ENCODE peak calls at places on chromosomes 6 and 20, in four cellular contexts. One of them, this sample, is unnamed.
A peak's percentile ranks its signal among the peaks of the same experiment; 100 is the strongest.

GRCh38 chr20:7113577-7114466 is 346.3 kb downstream of the BMP2 start:
- DNase-seq in lung: no peak
- DNase-seq in GM23248: peak; percentile 40
- DNase-seq in CD4-positive, CD25-positive, alpha-beta regulatory T cell: no peak
- DNase-seq in this sample: peak; percentile 15

GRCh38 chr6:10112871-10113584 is 301.8 kb downstream of the TFAP2A start:
- DNase-seq in lung: no peak
- DNase-seq in CD4-positive, CD25-positive, alpha-beta regulatory T cell: no peak
- DNase-seq in GM23248: no peak
- DNase-seq in this sample: no peak

GRCh38 chr6:108589244-108589730 is 28.6 kb downstream of the FOXO3 start:
- DNase-seq in CD4-positive, CD25-positive, alpha-beta regulatory T cell: no peak
- DNase-seq in lung: peak; percentile 85
- DNase-seq in GM23248: peak; percentile 68
- DNase-seq in this sample: peak; percentile 60

GRCh38 chr20:20083796-20084195 is 31.5 kb downstream of the CFAP61 start:
- DNase-seq in GM23248: peak; percentile 55
- DNase-seq in CD4-positive, CD25-positive, alpha-beta regulatory T cell: no peak
- DNase-seq in lung: no peak
- DNase-seq in this sample: peak; percentile 32

GRCh38 chr6:5525209-5525608 is 263.9 kb downstream of the FARS2 start:
- DNase-seq in GM23248: peak; percentile 78
- DNase-seq in lung: peak; percentile 68
- DNase-seq in CD4-positive, CD25-positive, alpha-beta regulatory T cell: no peak
- DNase-seq in this sample: no peak

GRCh38 chr6:156160007-156160787 is 617.0 kb upstream of the ARID1B start:
- DNase-seq in lung: no peak
- DNase-seq in CD4-positive, CD25-positive, alpha-beta regulatory T cell: no peak
- DNase-seq in GM23248: no peak
- DNase-seq in this sample: no peak

GRCh38 chr6:18034798-18035202 is 47.4 kb upstream of the KIF13A start:
- DNase-seq in lung: no peak
- DNase-seq in GM23248: no peak
- DNase-seq in CD4-positive, CD25-positive, alpha-beta regulatory T cell: no peak
- DNase-seq in this sample: no peak

GRCh38 chr6:19789100-19789805 is 47.9 kb upstream of the ID4 start:
- DNase-seq in lung: no peak
- DNase-seq in CD4-positive, CD25-positive, alpha-beta regulatory T cell: no peak
- DNase-seq in GM23248: no peak
- DNase-seq in this sample: no peak

GRCh38 chr20:19256085-19256484 is 43.6 kb downstream of the SLC24A3 start:
- DNase-seq in lung: no peak
- DNase-seq in CD4-positive, CD25-positive, alpha-beta regulatory T cell: no peak
- DNase-seq in GM23248: peak; percentile 34
- DNase-seq in this sample: no peak

GRCh38 chr6:56513631-56514030 is 129.1 kb downstream of the DST start:
- DNase-seq in CD4-positive, CD25-positive, alpha-beta regulatory T cell: no peak
- DNase-seq in lung: no peak
- DNase-seq in GM23248: peak; percentile 59
- DNase-seq in this sample: no peak

GRCh38 chr6:157244175-157244574 is 79.1 kb downstream of the TMEM242 start:
- DNase-seq in lung: no peak
- DNase-seq in GM23248: peak; percentile 97
- DNase-seq in CD4-positive, CD25-positive, alpha-beta regulatory T cell: no peak
- DNase-seq in this sample: no peak

GRCh38 chr6:107665386-107665785 is 158.7 kb downstream of the SCML4 start:
- DNase-seq in GM23248: peak; percentile 69
- DNase-seq in lung: no peak
- DNase-seq in CD4-positive, CD25-positive, alpha-beta regulatory T cell: no peak
- DNase-seq in this sample: no peak

GRCh38 chr6:158698876-158699440 is 49.1 kb downstream of the SYTL3 start:
- DNase-seq in lung: no peak
- DNase-seq in GM23248: peak; percentile 16
- DNase-seq in CD4-positive, CD25-positive, alpha-beta regulatory T cell: no peak
- DNase-seq in this sample: no peak

GRCh38 chr6:23797041-23797440 is 329.0 kb upstream of the NRSN1 start:
- DNase-seq in CD4-positive, CD25-positive, alpha-beta regulatory T cell: no peak
- DNase-seq in GM23248: no peak
- DNase-seq in lung: no peak
- DNase-seq in this sample: no peak
- H3K4me1 ChIP-seq in CD4-positive, CD25-positive, alpha-beta regulatory T cell: no peaks in the 10 kb centered on the region
- H3K4me1 ChIP-seq in GM23248: no peaks in the 10 kb centered on the region
- H3K4me1 ChIP-seq in lung: no peaks in the 10 kb centered on the region
- H3K4me1 ChIP-seq in this sample: no peaks in the 10 kb centered on the region

GRCh38 chr6:2988076-2988425 is 11.6 kb upstream of the NQO2 start:
- DNase-seq in GM23248: no peak
- DNase-seq in CD4-positive, CD25-positive, alpha-beta regulatory T cell: no peak
- DNase-seq in lung: no peak
- DNase-seq in this sample: no peak
- H3K4me1 ChIP-seq in GM23248: peaks cover 24% of the 10 kb centered on the region
- H3K4me1 ChIP-seq in CD4-positive, CD25-positive, alpha-beta regulatory T cell: peaks cover 15% of the 10 kb centered on the region
- H3K4me1 ChIP-seq in lung: peaks cover 4% of the 10 kb centered on the region
- H3K4me1 ChIP-seq in this sample: peaks cover 20% of the 10 kb centered on the region

DNA sequence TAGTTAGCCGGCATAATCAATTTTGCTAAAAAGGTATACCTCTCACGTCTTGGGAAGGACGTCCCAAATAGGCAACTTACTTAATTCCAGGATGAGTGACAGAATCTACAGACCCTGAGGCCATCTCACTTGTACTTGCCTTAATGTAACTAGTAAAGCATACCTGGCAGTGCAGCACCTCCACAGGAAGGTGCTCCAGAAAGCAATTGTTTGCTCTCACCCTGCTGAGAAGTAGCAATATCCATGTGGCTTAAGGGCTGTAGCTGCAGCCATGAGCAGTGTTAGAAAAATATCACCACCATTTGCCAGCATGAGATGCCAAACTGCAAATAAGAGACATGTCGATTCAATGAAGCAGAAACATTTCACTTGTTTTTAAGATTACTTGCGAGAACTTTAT is 151.5 kb downstream of the PRL start:
- DNase-seq in GM23248: no peak
- DNase-seq in CD4-positive, CD25-positive, alpha-beta regulatory T cell: no peak
- DNase-seq in lung: no peak
- DNase-seq in this sample: no peak
- H3K4me1 ChIP-seq in GM23248: peaks cover 23% of the 10 kb centered on the region
- H3K4me1 ChIP-seq in CD4-positive, CD25-positive, alpha-beta regulatory T cell: no peaks in the 10 kb centered on the region
- H3K4me1 ChIP-seq in lung: peaks cover 30% of the 10 kb centered on the region
- H3K4me1 ChIP-seq in this sample: peaks cover 42% of the 10 kb centered on the region

DNA sequence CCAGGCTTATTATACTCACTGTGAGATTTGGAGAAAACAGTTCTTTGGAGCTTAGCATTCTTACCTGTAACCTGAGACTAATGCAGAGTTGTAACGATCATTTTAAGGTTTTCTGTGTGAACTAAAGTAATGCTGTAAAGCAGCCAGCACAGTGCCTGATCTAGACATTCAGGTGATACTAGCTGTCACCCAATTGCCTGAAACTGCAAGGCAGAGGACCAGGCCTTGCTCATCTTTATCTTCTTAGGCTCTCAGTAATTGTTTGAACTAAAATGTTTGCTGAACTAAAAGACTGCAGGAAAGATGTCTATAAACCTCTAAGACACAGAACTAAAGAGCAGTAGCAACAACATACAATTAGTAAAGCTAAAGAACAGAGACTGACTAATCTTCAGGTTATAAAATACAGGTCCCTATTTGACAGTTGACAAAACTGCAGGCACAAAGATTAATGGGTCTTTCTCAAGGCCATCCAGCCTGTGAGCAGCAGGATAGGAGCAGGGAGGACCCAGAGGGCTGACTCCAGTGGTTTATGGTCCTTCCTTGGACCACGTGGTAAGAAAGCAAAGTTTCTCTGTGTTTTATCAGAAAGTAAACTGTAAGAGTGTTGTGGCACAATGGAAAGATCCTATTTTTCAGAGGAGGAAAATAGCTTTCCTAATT is 31.4 kb downstream of the SMLR1 start:
- DNase-seq in GM23248: no peak
- DNase-seq in lung: no peak
- DNase-seq in CD4-positive, CD25-positive, alpha-beta regulatory T cell: no peak
- DNase-seq in this sample: no peak
- H3K4me1 ChIP-seq in GM23248: peaks cover 7% of the 10 kb centered on the region
- H3K4me1 ChIP-seq in lung: no peaks in the 10 kb centered on the region
- H3K4me1 ChIP-seq in CD4-positive, CD25-positive, alpha-beta regulatory T cell: no peaks in the 10 kb centered on the region
- H3K4me1 ChIP-seq in this sample: peaks cover 8% of the 10 kb centered on the region

DNA sequence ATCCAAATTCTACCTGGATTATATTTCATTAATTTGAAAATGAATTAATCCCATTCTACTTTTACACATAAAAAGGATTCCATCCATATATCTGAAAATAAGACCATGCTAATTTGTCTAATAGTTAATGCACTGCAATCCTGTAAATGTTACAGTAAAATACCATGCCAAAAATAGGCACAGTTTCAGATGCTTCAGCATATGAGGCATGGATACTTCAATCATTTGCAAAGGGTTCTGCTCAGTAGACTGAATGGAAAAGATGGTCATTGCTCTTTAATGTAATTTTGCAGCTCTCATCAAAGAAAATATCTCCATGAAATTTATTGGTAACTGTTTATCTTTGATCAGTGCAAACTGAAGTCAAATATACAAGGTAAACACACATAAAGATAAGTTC is 996.5 kb upstream of the CITED2 start:
- DNase-seq in CD4-positive, CD25-positive, alpha-beta regulatory T cell: no peak
- DNase-seq in GM23248: peak; percentile 32
- DNase-seq in lung: no peak
- DNase-seq in this sample: no peak
- H3K4me1 ChIP-seq in CD4-positive, CD25-positive, alpha-beta regulatory T cell: no peaks in the 10 kb centered on the region
- H3K4me1 ChIP-seq in GM23248: peaks cover 18% of the 10 kb centered on the region
- H3K4me1 ChIP-seq in lung: peaks cover 3% of the 10 kb centered on the region
- H3K4me1 ChIP-seq in this sample: peaks cover 11% of the 10 kb centered on the region

GRCh38 chr6:11215773-11216172 is 16.7 kb downstream of the NEDD9 start:
- DNase-seq in lung: peak; percentile 56
- DNase-seq in CD4-positive, CD25-positive, alpha-beta regulatory T cell: no peak
- DNase-seq in GM23248: no peak
- DNase-seq in this sample: no peak
- H3K4me1 ChIP-seq in lung: peaks cover 56% of the 10 kb centered on the region
- H3K4me1 ChIP-seq in CD4-positive, CD25-positive, alpha-beta regulatory T cell: peaks cover 8% of the 10 kb centered on the region
- H3K4me1 ChIP-seq in GM23248: peaks cover 20% of the 10 kb centered on the region
- H3K4me1 ChIP-seq in this sample: peaks cover 32% of the 10 kb centered on the region

GRCh38 chr20:50286174-50286511 is 95.5 kb downstream of the CEBPB start:
- DNase-seq in CD4-positive, CD25-positive, alpha-beta regulatory T cell: no peak
- DNase-seq in GM23248: no peak
- DNase-seq in lung: no peak
- DNase-seq in this sample: no peak

GRCh38 chr20:50288128-50288623 is 97.5 kb downstream of the CEBPB start:
- DNase-seq in lung: no peak
- DNase-seq in GM23248: no peak
- DNase-seq in CD4-positive, CD25-positive, alpha-beta regulatory T cell: no peak
- DNase-seq in this sample: no peak

GRCh38 chr20:50285376-50286173 is 94.9 kb downstream of the CEBPB start:
- DNase-seq in CD4-positive, CD25-positive, alpha-beta regulatory T cell: no peak
- DNase-seq in GM23248: peak; percentile 87
- DNase-seq in lung: no peak
- DNase-seq in this sample: peak; percentile 65

GRCh38 chr20:50287512-50287911 is 96.9 kb downstream of the CEBPB start:
- DNase-seq in GM23248: no peak
- DNase-seq in CD4-positive, CD25-positive, alpha-beta regulatory T cell: no peak
- DNase-seq in lung: no peak
- DNase-seq in this sample: no peak

DNA sequence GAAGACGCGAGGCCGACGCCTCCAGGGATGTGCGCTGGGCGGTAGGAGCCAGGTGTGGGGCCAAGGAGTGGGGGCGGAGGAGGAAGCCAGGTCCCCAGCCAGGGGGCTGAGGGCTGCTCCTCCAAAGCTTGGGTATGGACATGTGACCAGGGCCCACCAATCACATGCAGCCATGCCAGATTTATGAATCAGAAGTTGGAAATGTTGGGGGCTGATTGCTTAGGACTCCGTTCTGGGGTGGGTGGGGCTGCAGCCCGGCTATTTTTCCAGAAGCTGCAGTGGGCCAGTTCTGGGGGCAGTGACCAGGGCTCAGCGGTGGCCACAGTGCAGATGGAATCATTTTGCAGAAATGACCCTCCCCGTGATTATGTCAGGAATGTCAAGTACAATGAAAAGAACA is 96.0 kb downstream of the CEBPB start:
- DNase-seq in CD4-positive, CD25-positive, alpha-beta regulatory T cell: no peak
- DNase-seq in GM23248: peak; percentile 87
- DNase-seq in lung: peak; percentile 59
- DNase-seq in this sample: peak; percentile 92
- H3K4me1 ChIP-seq in CD4-positive, CD25-positive, alpha-beta regulatory T cell: no peaks in the 10 kb centered on the region
- H3K4me1 ChIP-seq in GM23248: peaks cover 43% of the 10 kb centered on the region
- H3K4me1 ChIP-seq in lung: no peaks in the 10 kb centered on the region
- H3K4me1 ChIP-seq in this sample: peaks cover 49% of the 10 kb centered on the region

GRCh38 chr6:73515204-73516101 is 5.4 kb downstream of the EEF1A1 start:
- DNase-seq in lung: peak; percentile 36
- DNase-seq in GM23248: peak; percentile 91
- DNase-seq in CD4-positive, CD25-positive, alpha-beta regulatory T cell: peak; percentile 47
- DNase-seq in this sample: peak; percentile 58
- H3K4me1 ChIP-seq in lung: no peaks in the 10 kb centered on the region
- H3K4me1 ChIP-seq in GM23248: peaks cover 16% of the 10 kb centered on the region
- H3K4me1 ChIP-seq in CD4-positive, CD25-positive, alpha-beta regulatory T cell: peaks cover 48% of the 10 kb centered on the region
- H3K4me1 ChIP-seq in this sample: peaks cover 15% of the 10 kb centered on the region

GRCh38 chr20:1376007-1376406 is 16.8 kb downstream of the FKBP1A start:
- DNase-seq in GM23248: no peak
- DNase-seq in lung: no peak
- DNase-seq in CD4-positive, CD25-positive, alpha-beta regulatory T cell: no peak
- DNase-seq in this sample: no peak
- H3K4me1 ChIP-seq in GM23248: peaks cover 43% of the 10 kb centered on the region
- H3K4me1 ChIP-seq in lung: peaks cover 50% of the 10 kb centered on the region
- H3K4me1 ChIP-seq in CD4-positive, CD25-positive, alpha-beta regulatory T cell: peaks cover 31% of the 10 kb centered on the region
- H3K4me1 ChIP-seq in this sample: peaks cover 20% of the 10 kb centered on the region

DNA sequence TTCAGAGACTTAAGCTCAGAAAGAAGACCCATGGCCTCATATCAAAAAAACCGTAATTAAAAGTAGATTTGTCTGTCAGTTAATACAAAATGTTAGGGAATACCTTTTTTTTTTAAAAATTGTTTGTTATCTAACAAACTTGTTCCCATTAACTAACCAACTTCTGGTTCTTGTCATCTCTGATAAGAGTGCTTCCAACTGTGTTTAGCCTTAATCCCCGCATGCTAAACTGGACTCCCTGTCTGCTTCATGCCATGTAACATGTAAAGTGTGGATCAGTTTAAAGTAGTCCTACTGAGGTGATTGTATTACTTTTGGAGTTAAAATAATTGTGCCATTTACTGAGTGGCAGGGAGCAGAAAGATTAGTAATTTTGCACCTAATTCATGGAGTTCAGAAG is 6.3 kb downstream of the JARID2 start:
- DNase-seq in GM23248: no peak
- DNase-seq in lung: no peak
- DNase-seq in CD4-positive, CD25-positive, alpha-beta regulatory T cell: no peak
- DNase-seq in this sample: no peak
- H3K4me1 ChIP-seq in GM23248: peaks cover 13% of the 10 kb centered on the region
- H3K4me1 ChIP-seq in lung: peaks cover 29% of the 10 kb centered on the region
- H3K4me1 ChIP-seq in CD4-positive, CD25-positive, alpha-beta regulatory T cell: peaks cover 56% of the 10 kb centered on the region
- H3K4me1 ChIP-seq in this sample: peaks cover 41% of the 10 kb centered on the region

This sample was measured in SJSA1.